ENCODE peak calls at places on chromosomes 7 and 10, in ten cellular contexts. C is glomerular endothelial cell; N is BE2C; Q is HuH-7.5; Y is stomach; A is HEK293T; J is stimulated activated CD8-positive, alpha-beta memory T cell treated with anti-CD3 and anti-CD28 coated beads, Interleukin-15, amount 100 ng/mL, for 4 hours; D is MG63; P is choroid plexus epithelial cell; L is EH. Z is an unnamed sample.

GRCh38 chr10:118980870-118981269 is 48.6 kb upstream of the NANOS1 start:
- DNase-seq in Q (no peak), L (no peak), C (no peak), P (no peak), Y (no peak), D (no peak), J (no peak), A (no peak), N (no peak), Z (no peak)

GRCh38 chr10:113028393-113029054 is 78.5 kb downstream of the TCF7L2 start:
- DNase-seq in D (no peak), N (no peak), J (no peak), Q (no peak), L (peak), Y (no peak), C (no peak), A (no peak), P (no peak), Z (no peak)

GRCh38 chr7:44066494-44067063 is 1.2 kb upstream of the PGAM2 start:
- DNase-seq in J (no peak), P (no peak), N (no peak), A (no peak), C (no peak), L (no peak), Y (no peak), D (no peak), Q (no peak), Z (no peak)

GRCh38 chr7:97064972-97065587 is 40.4 kb upstream of the DLX5 start:
- DNase-seq in J (no peak), P (peak), N (peak), D (no peak), A (peak), Y (no peak), L (peak), Q (peak), C (peak), Z (peak)

GRCh38 chr7:137835486-137836112 is 11.2 kb downstream of the DGKI start:
- DNase-seq in C (no peak), J (no peak), L (no peak), A (no peak), D (no peak), N (no peak), P (no peak), Y (no peak), Q (no peak), Z (no peak)

GRCh38 chr7:115356139-115356746 is 434.3 kb downstream of the MDFIC start:
- DNase-seq in C (no peak), A (peak), N (no peak), P (peak), Y (no peak), J (no peak), Q (no peak), D (no peak), L (peak), Z (no peak)

GRCh38 chr7:27774717-27775328 is 34.9 kb downstream of the TAX1BP1 start:
- DNase-seq in Y (no peak), N (no peak), J (no peak), D (no peak), A (peak), C (peak), P (peak), L (peak), Q (no peak), Z (peak)

GRCh38 chr7:155198901-155199845 is 98.5 kb upstream of the INSIG1 start:
- DNase-seq in N (no peak), J (no peak), P (peak), A (no peak), L (peak), D (no peak), Y (no peak), C (no peak), Q (no peak), Z (no peak)

GRCh38 chr7:12719141-12719919 is 31.9 kb downstream of the ARL4A start:
- DNase-seq in Q (no peak), J (no peak), C (no peak), Y (no peak), P (peak), L (peak), D (peak), N (no peak), A (no peak), Z (no peak)

GRCh38 chr10:114519306-114519669 is 115.0 kb upstream of the AFAP1L2 start:
- DNase-seq in Y (peak), Q (no peak), C (no peak), N (no peak), P (no peak), L (peak), D (peak), J (no peak), A (no peak), Z (no peak)

GRCh38 chr10:26983156-26983555 is 117.1 kb downstream of the ANKRD26 start:
- DNase-seq in L (no peak), N (no peak), Q (no peak), Y (no peak), D (no peak), P (no peak), A (no peak), C (no peak), J (no peak), Z (no peak)

GRCh38 chr10:22693371-22693784 is 21.0 kb downstream of the PIP4K2A start:
- DNase-seq in Q (no peak), D (no peak), L (peak), J (no peak), C (no peak), Y (no peak), A (no peak), N (peak), P (peak), Z (no peak)

GRCh38 chr10:12631216-12631615 is 281.9 kb downstream of the CAMK1D start:
- DNase-seq in P (peak), Q (no peak), Y (no peak), D (peak), N (no peak), A (no peak), C (no peak), L (no peak), J (no peak), Z (no peak)

GRCh38 chr7:45927724-45928123 is 6.7 kb upstream of the IGFBP3 start:
- DNase-seq in Q (no peak), C (no peak), J (no peak), A (no peak), N (no peak), L (no peak), P (no peak), D (no peak), Y (no peak), Z (no peak)

GRCh38 chr10:98041352-98042043 is 11.1 kb upstream of the CRTAC1 start:
- DNase-seq in C (peak), P (peak), Y (peak), Q (peak), N (peak), J (no peak), L (peak), D (peak), A (peak), Z (peak)

GRCh38 chr7:112192236-112193154 is 13.7 kb downstream of the DOCK4 start:
- DNase-seq in P (peak), C (peak), Y (no peak), D (peak), Q (no peak), L (peak), J (no peak), N (no peak), A (no peak), Z (no peak)

GRCh38 chr7:94041529-94041928 is 37.4 kb upstream of the BET1 start:
- DNase-seq in Y (no peak), Q (no peak), A (no peak), D (no peak), N (no peak), L (peak), C (no peak), J (no peak), P (peak), Z (no peak)

GRCh38 chr10:154348-154747 is 19.1 kb downstream of the ZMYND11 start:
- DNase-seq in P (peak), A (no peak), Q (no peak), L (peak), D (no peak), Y (no peak), C (no peak), J (no peak), N (no peak), Z (no peak)

GRCh38 chr10:58587676-58588075 is 75.0 kb downstream of the BICC1 start:
- DNase-seq in N (no peak), J (no peak), C (no peak), A (no peak), P (no peak), D (no peak), L (peak), Q (no peak), Y (no peak), Z (no peak)

GRCh38 chr10:90587081-90587491 is 270.8 kb downstream of the HTR7 start:
- DNase-seq in D (peak), Y (no peak), C (no peak), P (peak), Q (no peak), N (no peak), L (peak), J (no peak), A (no peak), Z (no peak)

GRCh38 chr10:49104323-49104722 is 11.0 kb downstream of the VSTM4 start:
- DNase-seq in L (no peak), Q (no peak), P (no peak), A (no peak), C (no peak), J (no peak), N (no peak), Y (no peak), D (no peak), Z (no peak)

GRCh38 chr10:124655191-124656112 is 88.7 kb downstream of the FAM53B start:
- DNase-seq in L (no peak), N (no peak), D (no peak), J (no peak), C (no peak), Y (no peak), A (no peak), Q (no peak), P (no peak), Z (no peak)

GRCh38 chr10:97483526-97483925 is 14.7 kb downstream of the MMS19 start:
- DNase-seq in C (no peak), A (no peak), Y (no peak), D (no peak), J (no peak), N (no peak), Q (no peak), P (peak), L (no peak), Z (no peak)

GRCh38 chr7:135335628-135336139 is 102.0 kb downstream of the STRA8 start:
- DNase-seq in Y (peak), D (peak), C (no peak), P (peak), N (peak), J (no peak), A (peak), L (peak), Q (peak), Z (peak)

GRCh38 chr7:4445777-4446176 is 236.3 kb upstream of the FOXK1 start:
- DNase-seq in P (no peak), A (no peak), Y (no peak), J (no peak), L (no peak), Q (no peak), D (no peak), N (no peak), C (no peak), Z (no peak)

GRCh38 chr7:142319970-142320369 is 62.1 kb upstream of the PRSS58 start:
- DNase-seq in A (peak), D (no peak), Q (no peak), J (no peak), P (peak), C (no peak), N (no peak), L (no peak), Y (no peak), Z (no peak)

GRCh38 chr7:29345590-29345989 is 151.0 kb downstream of the CHN2 start:
- DNase-seq in P (peak), C (no peak), Q (no peak), L (peak), D (peak), J (no peak), A (peak), N (peak), Y (peak), Z (peak)

GRCh38 chr10:129033790-129034272 is 433.2 kb upstream of the MGMT start:
- DNase-seq in Q (no peak), D (no peak), Y (peak), P (no peak), A (no peak), C (no peak), L (no peak), N (no peak), J (no peak), Z (no peak)

GRCh38 chr10:102411341-102412255 is 7.0 kb downstream of the PSD start:
- DNase-seq in Y (no peak), C (no peak), J (no peak), N (no peak), A (no peak), D (no peak), L (no peak), Q (no peak), P (no peak), Z (no peak)

GRCh38 chr7:151472644-151473380 is 32.9 kb upstream of the CRYGN start:
- DNase-seq in Q (no peak), P (peak), A (no peak), L (no peak), C (peak), Y (no peak), J (no peak), N (no peak), D (no peak), Z (no peak)

GRCh38 chr10:71999360-72000072 is 35.3 kb downstream of the CHST3 start:
- DNase-seq in N (peak), P (peak), A (no peak), J (no peak), Y (no peak), L (peak), C (no peak), D (no peak), Q (no peak), Z (peak)

Z was measured in SK-N-SH.